ENCODE peak calls at places on chromosomes 13 and 19, in seven cellular contexts. S, Q, B, M, Y, Z and G are unnamed samples.

GRCh38 chr13:100382787-100383186 is 205.8 kb downstream of the GGACT start:
- DNase-seq in S (no peak), Z (no peak), B (no peak), Y (no peak), Q (no peak), M (no peak), G (no peak)

GRCh38 chr13:66210677-66211076 is 1019.5 kb downstream of the PCDH9 start:
- DNase-seq in S (no peak), Y (no peak), B (no peak), Q (peak; percentile 54), M (no peak), Z (no peak), G (no peak)

GRCh38 chr13:108700421-108701170 is 71.2 kb downstream of the MYO16 start:
- DNase-seq in Z (no peak), B (no peak), Q (no peak), M (no peak), Y (no peak), S (no peak), G (no peak)

GRCh38 chr19:15374796-15375440 is 4.7 kb downstream of the AKAP8 start:
- DNase-seq in B (no peak), S (no peak), Y (no peak), M (no peak), Q (no peak), Z (peak; percentile 70), G (no peak)

GRCh38 chr13:44117351-44117750 is 237.6 kb downstream of the LACC1 start:
- DNase-seq in Y (no peak), B (no peak), S (no peak), Q (no peak), Z (no peak), M (no peak), G (no peak)

GRCh38 chr13:75251188-75251587 is 230.8 kb downstream of the TBC1D4 start:
- DNase-seq in Z (no peak), B (no peak), M (no peak), S (no peak), Q (no peak), Y (no peak), G (no peak)

GRCh38 chr13:75345191-75345590 is 136.8 kb downstream of the TBC1D4 start:
- DNase-seq in Y (no peak), M (no peak), Q (no peak), Z (no peak), B (no peak), S (no peak), G (no peak)

GRCh38 chr13:31043891-31044657 is 111.6 kb downstream of the TEX26 start:
- DNase-seq in B (peak; percentile 85), M (peak; percentile 61), Y (peak; percentile 60), Q (peak; percentile 48), S (peak; percentile 66), Z (peak; percentile 71), G (peak; percentile 77)

GRCh38 chr19:1680976-1681375 is 28.6 kb upstream of the TCF3 start:
- DNase-seq in S (no peak), Z (no peak), Q (no peak), M (no peak), Y (no peak), B (no peak), G (no peak)

GRCh38 chr13:51396352-51396751 is 56.5 kb downstream of the INTS6 start:
- DNase-seq in B (no peak), Z (no peak), S (no peak), M (no peak), Q (no peak), Y (no peak), G (no peak)